ENCODE peak calls at places on chromosomes 11 and 22, in nine cellular contexts. B is ovary, G is right atrium auricular region, Q is psoas muscle, O is small intestine, W is neural progenitor cell, X is substantia nigra, F is foreskin keratinocyte, C is adrenal gland. K is an unnamed sample.

GRCh38 chr11:26017322-26017860 is 314.5 kb upstream of the ANO3 start:
- DNase-seq in F (no peak), X (no peak), B (no peak), C (no peak), W (no peak), O (no peak), Q (no peak), G (no peak), K (no peak)

GRCh38 chr11:35682230-35683195 is 19.9 kb downstream of the TRIM44 start:
- DNase-seq in O (peak), G (no peak), W (peak), Q (no peak), F (no peak), X (no peak), C (peak), B (no peak), K (no peak)

GRCh38 chr11:2515401-2516275 is 70.8 kb downstream of the KCNQ1 start:
- DNase-seq in W (no peak), O (no peak), G (peak), B (no peak), F (no peak), C (peak), Q (peak), X (no peak), K (no peak)

GRCh38 chr22:43159484-43160178 is 8.3 kb downstream of the TSPO start:
- DNase-seq in C (peak), W (peak), G (no peak), X (no peak), O (peak), B (no peak), Q (no peak), F (no peak), K (no peak)

GRCh38 chr11:131686836-131687235 is 316.4 kb downstream of the NTM start:
- DNase-seq in Q (no peak), W (no peak), F (no peak), G (no peak), B (no peak), O (no peak), C (no peak), X (no peak), K (no peak)

GRCh38 chr22:36383110-36383581 is 4.6 kb downstream of the MYH9 start:
- DNase-seq in F (no peak), C (peak), B (no peak), G (no peak), Q (no peak), O (peak), W (no peak), X (no peak), K (no peak)

GRCh38 chr11:85805387-85805786 is 5.6 kb downstream of the SYTL2 start:
- DNase-seq in B (no peak), Q (no peak), W (peak), F (no peak), X (no peak), G (no peak), C (no peak), O (no peak), K (no peak)

GRCh38 chr22:45742866-45743450 is 71.3 kb downstream of the ATXN10 start:
- DNase-seq in X (no peak), G (no peak), F (no peak), O (peak), B (no peak), C (peak), W (no peak), Q (peak), K (no peak)

GRCh38 chr22:44746836-44747519 is 5.4 kb upstream of the ARHGAP8 start:
- DNase-seq in G (no peak), O (peak), W (no peak), Q (no peak), B (no peak), C (peak), X (no peak), F (no peak), K (no peak)

GRCh38 chr22:44369241-44369652 is 56.5 kb upstream of the SHISAL1 start:
- DNase-seq in C (no peak), W (peak), B (no peak), G (no peak), O (no peak), Q (no peak), X (no peak), F (no peak), K (peak)

GRCh38 chr11:92735039-92735438 is 234.4 kb upstream of the MTNR1B start:
- DNase-seq in C (no peak), W (peak), X (no peak), O (no peak), B (no peak), G (no peak), F (no peak), Q (no peak), K (no peak)

GRCh38 chr22:36086170-36086490 is 57.5 kb upstream of the RBFOX2 start:
- DNase-seq in O (peak), C (no peak), F (no peak), W (no peak), B (no peak), X (no peak), Q (no peak), G (no peak), K (no peak)

GRCh38 chr22:48745842-48746788 is 1081.6 kb downstream of the BRD1 start:
- DNase-seq in W (no peak), F (no peak), C (no peak), Q (no peak), G (peak), X (no peak), B (no peak), O (no peak), K (no peak)

GRCh38 chr11:116232364-116232801 is 540.4 kb downstream of the BUD13 start:
- DNase-seq in F (no peak), W (no peak), C (no peak), X (no peak), Q (no peak), G (no peak), O (no peak), B (no peak), K (no peak)

GRCh38 chr11:69232821-69233760 is 60.9 kb upstream of the MYEOV start:
- DNase-seq in W (no peak), Q (no peak), O (no peak), G (no peak), C (no peak), X (no peak), B (no peak), F (no peak), K (no peak)

GRCh38 chr11:85685820-85686459 is at the start of gene CCDC89:
- DNase-seq in O (peak), C (peak), Q (peak), W (peak), X (peak), G (peak), B (peak), F (peak), K (no peak)

GRCh38 chr11:129292092-129292491 is 83.6 kb upstream of the BARX2 start:
- DNase-seq in W (no peak), G (no peak), X (no peak), F (no peak), O (no peak), B (no peak), Q (no peak), C (no peak), K (no peak)

GRCh38 chr11:56172256-56172835 is 4.1 kb upstream of the OR5J2 start:
- DNase-seq in W (no peak), C (no peak), Q (no peak), G (no peak), F (no peak), O (no peak), B (no peak), X (no peak), K (no peak)

GRCh38 chr22:20980938-20981722 is 967 bp upstream of the LZTR1 start:
- DNase-seq in F (no peak), Q (no peak), C (no peak), O (no peak), G (no peak), B (no peak), W (no peak), X (no peak), K (no peak)

GRCh38 chr11:30586251-30587144 is at the start of gene MPPED2:
- DNase-seq in O (no peak), G (no peak), X (no peak), Q (peak), B (peak), C (peak), F (no peak), W (peak), K (no peak)

GRCh38 chr22:33842006-33842354 is 78.3 kb downstream of the LARGE1 start:
- DNase-seq in Q (no peak), F (no peak), B (no peak), O (no peak), W (no peak), G (no peak), X (no peak), C (no peak), K (no peak)

GRCh38 chr11:12474871-12475270 is 97.5 kb downstream of the PARVA start:
- DNase-seq in W (no peak), G (no peak), Q (no peak), F (no peak), O (no peak), X (no peak), B (no peak), C (no peak), K (no peak)

GRCh38 chr22:21762712-21763581 is 27.4 kb upstream of the YPEL1 start:
- DNase-seq in O (peak), W (no peak), Q (no peak), G (no peak), F (no peak), C (no peak), X (no peak), B (no peak), K (no peak)

GRCh38 chr22:27755521-27756211 is 45.9 kb downstream of the MN1 start:
- DNase-seq in O (no peak), W (no peak), G (no peak), B (no peak), C (no peak), X (no peak), F (no peak), Q (no peak), K (no peak)

GRCh38 chr11:441418-442274 is at the start of gene ANO9:
- DNase-seq in W (peak), F (no peak), B (no peak), O (peak), C (no peak), G (no peak), X (no peak), Q (peak), K (no peak)

GRCh38 chr11:120707663-120708062 is 196.1 kb downstream of the GRIK4 start:
- DNase-seq in X (no peak), C (no peak), Q (no peak), F (no peak), W (no peak), G (no peak), O (no peak), B (no peak), K (no peak)

GRCh38 chr22:50102946-50103345 is 13.1 kb downstream of the MOV10L1 start:
- DNase-seq in B (no peak), F (peak), Q (no peak), C (no peak), G (no peak), W (no peak), O (no peak), X (no peak), K (no peak)

GRCh38 chr11:68337399-68337835 is 25.0 kb downstream of the LRP5 start:
- DNase-seq in F (peak), G (no peak), W (no peak), Q (no peak), O (no peak), C (no peak), X (no peak), B (no peak), K (no peak)

GRCh38 chr11:17533782-17534415 is 10.3 kb downstream of the USH1C start:
- DNase-seq in X (no peak), G (no peak), B (no peak), Q (no peak), F (no peak), C (no peak), O (no peak), W (no peak), K (no peak)
- H3K27ac ChIP-seq in X (no peak), G (no peak), B (no peak), Q (no peak), F (no peak), C (no peak), O (no peak), W (no peak), K (no peak)

GRCh38 chr11:64238076-64238475 is 2.8 kb upstream of the FKBP2 start:
- DNase-seq in G (no peak), B (no peak), W (no peak), O (no peak), Q (no peak), X (no peak), C (no peak), F (no peak), K (no peak)
- H3K27ac ChIP-seq in G (peak), B (no peak), W (no peak), O (peak), Q (no peak), X (no peak), C (peak), F (no peak), K (no peak)

GRCh38 chr11:101439488-101439887 is 144.3 kb downstream of the TRPC6 start:
- DNase-seq in O (no peak), G (no peak), X (no peak), W (no peak), Q (no peak), F (no peak), B (no peak), C (no peak), K (no peak)

GRCh38 chr11:101444164-101444563 is 139.6 kb downstream of the TRPC6 start:
- DNase-seq in Q (no peak), O (peak), F (no peak), B (no peak), C (peak), W (no peak), X (no peak), G (no peak), K (no peak)

GRCh38 chr11:101442936-101443521 is 140.8 kb downstream of the TRPC6 start:
- DNase-seq in C (no peak), X (no peak), G (no peak), O (peak), W (no peak), F (no peak), Q (no peak), B (no peak), K (no peak)

GRCh38 chr11:101442171-101442570 is 141.6 kb downstream of the TRPC6 start:
- DNase-seq in W (no peak), F (no peak), X (no peak), O (no peak), G (no peak), C (peak), B (no peak), Q (no peak), K (no peak)

GRCh38 chr11:101441747-101442146 is 142.1 kb downstream of the TRPC6 start:
- DNase-seq in F (no peak), W (no peak), G (no peak), Q (no peak), B (no peak), X (no peak), O (no peak), C (peak), K (no peak)
- H3K27ac ChIP-seq in F (no peak), W (no peak), G (peak), Q (no peak), B (peak), X (no peak), O (no peak), C (peak), K (no peak)

DNA sequence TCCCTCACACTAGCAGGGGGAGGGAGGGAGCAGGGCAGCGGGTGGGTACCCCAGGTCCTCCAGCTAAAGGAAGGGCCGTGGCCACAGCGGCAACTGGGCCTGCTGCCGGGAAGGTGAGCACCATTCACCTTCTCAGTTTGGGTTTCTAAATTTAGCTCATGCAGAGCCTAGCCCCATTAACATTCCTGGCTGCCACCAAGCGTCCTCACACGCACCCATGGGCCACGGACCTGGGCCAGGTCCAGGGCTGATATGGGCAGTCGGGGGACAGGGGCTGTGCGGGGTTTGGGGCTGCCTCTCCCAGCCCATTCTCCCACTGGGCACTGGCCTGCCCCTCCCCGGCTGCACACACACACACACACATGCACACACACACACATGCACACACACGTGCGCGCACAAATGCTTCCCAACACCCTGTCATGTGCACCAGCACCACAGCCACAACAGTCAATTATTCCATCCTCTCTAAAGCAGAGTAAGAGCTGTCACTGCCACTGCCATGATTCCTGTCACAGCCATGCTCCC is 28.7 kb downstream of the SYT7 start:
- DNase-seq in B (no peak), G (no peak), X (no peak), C (no peak), O (no peak), Q (no peak), W (no peak), F (no peak), K (no peak)
- H3K27ac ChIP-seq in B (no peak), G (peak), X (no peak), C (no peak), O (no peak), Q (no peak), W (no peak), F (no peak), K (no peak)

GRCh38 chr11:102604011-102604410 is 21.1 kb downstream of the MMP20 start:
- DNase-seq in X (no peak), C (no peak), O (no peak), G (no peak), W (no peak), Q (no peak), F (no peak), B (no peak), K (no peak)
- H3K27ac ChIP-seq in X (no peak), C (no peak), O (no peak), G (peak), W (no peak), Q (no peak), F (no peak), B (no peak), K (no peak)

GRCh38 chr11:119316729-119317591 is at the start of gene MCAM:
- DNase-seq in G (no peak), Q (peak), W (peak), C (no peak), O (no peak), F (no peak), X (no peak), B (no peak), K (no peak)
- H3K27ac ChIP-seq in G (peak), Q (peak), W (no peak), C (peak), O (peak), F (no peak), X (peak), B (peak), K (no peak)

GRCh38 chr22:39589880-39590279 is 19.3 kb downstream of the CACNA1I start:
- DNase-seq in X (no peak), B (no peak), F (no peak), O (no peak), G (no peak), W (peak), Q (no peak), C (peak), K (no peak)

GRCh38 chr22:39593061-39593930 is 22.7 kb downstream of the CACNA1I start:
- DNase-seq in G (no peak), Q (no peak), X (no peak), B (peak), W (no peak), C (peak), F (no peak), O (no peak), K (no peak)

GRCh38 chr22:39593931-39594285 is 23.4 kb downstream of the CACNA1I start:
- DNase-seq in C (peak), B (peak), F (no peak), G (no peak), O (no peak), W (no peak), Q (no peak), X (no peak), K (no peak)

GRCh38 chr22:39594411-39594810 is 23.9 kb downstream of the CACNA1I start:
- DNase-seq in O (no peak), F (no peak), G (no peak), X (no peak), Q (no peak), C (no peak), B (no peak), W (peak), K (no peak)

GRCh38 chr22:39592104-39593060 is 21.8 kb downstream of the CACNA1I start:
- DNase-seq in X (no peak), O (peak), G (no peak), W (peak), B (peak), Q (peak), F (peak), C (peak), K (no peak)
- H3K27ac ChIP-seq in X (no peak), O (no peak), G (no peak), W (no peak), B (peak), Q (no peak), F (no peak), C (peak), K (no peak)

K was measured in iPS DF 6.9.